ENCODE peak calls at places on chromosomes 1 and 21, in nine cellular contexts. Q is suprapubic skin, X is Caco-2, C is GM23248, I is neural progenitor cell, L is right cardiac atrium, J is breast epithelium, Z is astrocyte, G is sigmoid colon. H is an unnamed sample. For H3K4me1, the result is how much of the 10 kb centered on the place peaks cover.

GRCh38 chr1:2352341-2353214 is 38.8 kb downstream of the MORN1 start:
- DNase-seq in Q (no peak), X (no peak), C (no peak), I (no peak), L (peak), J (no peak), Z (no peak), G (peak), H (peak)

GRCh38 chr1:34262023-34262422 is 85.3 kb downstream of the C1orf94 start:
- DNase-seq in Q (no peak), X (no peak), C (no peak), I (no peak), L (no peak), J (no peak), Z (no peak), G (no peak), H (no peak)

GRCh38 chr1:231699769-231700168 is 73.2 kb downstream of the DISC1 start:
- DNase-seq in Q (no peak), X (no peak), C (no peak), I (no peak), L (no peak), J (no peak), Z (no peak), G (no peak), H (no peak)

GRCh38 chr1:43573066-43573799 is 42.5 kb downstream of the PTPRF start:
- DNase-seq in Q (no peak), X (no peak), C (no peak), I (peak), L (peak), J (no peak), Z (no peak), G (no peak), H (no peak)

GRCh38 chr1:200258447-200259375 is 151.1 kb downstream of the ZNF281 start:
- DNase-seq in Q (no peak), X (peak), C (peak), I (no peak), L (no peak), J (no peak), Z (no peak), G (no peak), H (no peak)

GRCh38 chr1:8116892-8117262 is 90.8 kb upstream of the ERRFI1 start:
- DNase-seq in Q (no peak), X (peak), C (peak), I (no peak), L (peak), J (no peak), Z (peak), G (peak), H (no peak)

GRCh38 chr21:44487831-44488230 is 32.5 kb downstream of the LRRC3 start:
- DNase-seq in Q (no peak), X (peak), C (peak), I (peak), L (no peak), J (no peak), Z (no peak), G (no peak), H (no peak)

GRCh38 chr1:5620997-5621396 is 371.2 kb downstream of the NPHP4 start:
- DNase-seq in Q (no peak), X (peak), C (peak), I (peak), L (no peak), J (no peak), Z (no peak), G (no peak), H (no peak)

GRCh38 chr1:209989525-209989924 is 51.5 kb downstream of the SYT14 start:
- DNase-seq in Q (no peak), X (no peak), C (peak), I (no peak), L (no peak), J (no peak), Z (peak), G (no peak), H (no peak)

GRCh38 chr1:180153032-180153431 is 1.6 kb upstream of the QSOX1 start:
- DNase-seq in Q (no peak), X (no peak), C (no peak), I (no peak), L (no peak), J (no peak), Z (no peak), G (no peak), H (no peak)

GRCh38 chr1:55188909-55189308 is 26.3 kb downstream of the USP24 start:
- DNase-seq in Q (no peak), X (no peak), C (peak), I (no peak), L (no peak), J (no peak), Z (no peak), G (no peak), H (no peak)

GRCh38 chr1:37476460-37477197 is 2.2 kb downstream of the ZC3H12A start:
- DNase-seq in Q (peak), X (no peak), C (peak), I (no peak), L (peak), J (peak), Z (peak), G (peak), H (peak)

GRCh38 chr1:37476087-37476452 is 1.7 kb downstream of the ZC3H12A start:
- DNase-seq in Q (no peak), X (no peak), C (no peak), I (no peak), L (no peak), J (no peak), Z (no peak), G (no peak), H (no peak)

GRCh38 chr1:37474697-37475379 is 458 bp downstream of the ZC3H12A start:
- DNase-seq in Q (no peak), X (no peak), C (peak), I (no peak), L (peak), J (peak), Z (no peak), G (peak), H (peak)

GRCh38 chr1:37474051-37474696 is at the start of gene ZC3H12A:
- DNase-seq in Q (peak), X (peak), C (peak), I (peak), L (peak), J (peak), Z (peak), G (peak), H (peak)

DNA sequence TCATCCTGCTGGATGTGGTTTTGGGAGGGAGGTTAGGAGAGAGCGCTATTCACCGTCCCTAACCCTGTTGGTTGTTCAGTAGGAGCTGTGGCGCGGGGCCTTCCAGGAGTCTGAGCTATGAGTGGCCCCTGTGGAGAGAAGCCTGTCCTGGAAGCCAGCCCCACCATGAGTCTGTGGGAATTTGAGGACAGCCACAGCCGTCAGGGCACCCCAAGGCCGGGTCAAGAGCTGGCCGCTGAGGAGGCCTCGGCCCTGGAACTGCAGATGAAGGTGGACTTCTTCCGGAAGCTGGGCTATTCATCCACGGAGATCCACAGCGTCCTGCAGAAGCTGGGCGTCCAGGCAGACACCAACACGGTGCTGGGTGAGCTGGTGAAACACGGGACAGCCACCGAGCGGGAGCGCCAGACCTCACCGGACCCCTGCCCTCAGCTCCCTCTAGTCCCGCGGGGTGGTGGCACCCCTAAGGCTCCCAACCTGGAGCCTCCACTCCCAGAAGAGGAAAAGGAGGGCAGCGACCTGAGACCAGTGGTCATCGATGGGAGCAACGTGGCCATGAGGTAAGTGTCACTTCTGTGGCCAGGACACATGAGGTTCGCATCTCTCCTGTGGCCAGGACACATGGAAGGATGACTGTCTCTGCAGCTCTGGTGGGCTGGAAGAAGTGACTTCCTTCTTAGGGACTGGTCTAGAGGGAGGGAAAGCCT is 1.2 kb downstream of the ZC3H12A start:
- DNase-seq in Q (no peak), X (no peak), C (peak), I (no peak), L (no peak), J (no peak), Z (peak), G (no peak), H (peak)
- H3K4me1 ChIP-seq in Q (half or more), X (under half), C (half or more), I (under half), L (under half), J (half or more), Z (half or more), G (under half), H (half or more)

DNA sequence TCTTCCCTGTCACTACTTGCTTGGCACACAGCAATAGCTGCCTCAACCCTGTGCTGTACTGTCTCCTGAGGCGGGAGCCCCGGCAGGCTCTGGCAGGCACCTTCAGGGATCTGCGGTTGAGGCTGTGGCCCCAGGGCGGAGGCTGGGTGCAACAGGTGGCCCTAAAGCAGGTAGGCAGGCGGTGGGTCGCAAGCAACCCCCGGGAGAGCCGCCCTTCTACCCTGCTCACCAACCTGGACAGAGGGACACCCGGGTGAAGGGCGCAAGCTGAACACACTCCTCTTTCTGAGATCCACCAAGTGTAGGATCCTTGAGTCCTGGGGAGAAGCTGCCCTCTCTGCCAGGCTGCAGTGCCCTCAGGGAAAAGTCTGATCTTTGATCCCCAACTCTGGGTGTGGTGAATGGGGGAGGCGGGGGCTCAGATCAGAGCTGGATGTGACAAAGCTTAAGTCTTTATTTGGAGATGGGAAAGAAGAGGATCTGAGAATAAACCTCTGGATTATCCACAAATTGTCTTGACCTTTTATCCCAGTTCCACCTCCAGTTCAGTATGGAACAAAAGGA is 1.2 kb downstream of the RXFP4 start:
- DNase-seq in Q (peak), X (no peak), C (peak), I (no peak), L (no peak), J (no peak), Z (no peak), G (no peak), H (peak)
- H3K4me1 ChIP-seq in Q (under half), X (under half), C (under half), I (under half), L (under half), J (under half), Z (under half), G (under half), H (half or more)

GRCh38 chr1:228212966-228213844 is 5.4 kb downstream of the OBSCN start:
- DNase-seq in Q (peak), X (peak), C (peak), I (peak), L (peak), J (peak), Z (peak), G (peak), H (peak)
- H3K4me1 ChIP-seq in Q (under half), X (under half), C (under half), I (under half), L (under half), J (under half), Z (under half), G (under half), H (under half)

DNA sequence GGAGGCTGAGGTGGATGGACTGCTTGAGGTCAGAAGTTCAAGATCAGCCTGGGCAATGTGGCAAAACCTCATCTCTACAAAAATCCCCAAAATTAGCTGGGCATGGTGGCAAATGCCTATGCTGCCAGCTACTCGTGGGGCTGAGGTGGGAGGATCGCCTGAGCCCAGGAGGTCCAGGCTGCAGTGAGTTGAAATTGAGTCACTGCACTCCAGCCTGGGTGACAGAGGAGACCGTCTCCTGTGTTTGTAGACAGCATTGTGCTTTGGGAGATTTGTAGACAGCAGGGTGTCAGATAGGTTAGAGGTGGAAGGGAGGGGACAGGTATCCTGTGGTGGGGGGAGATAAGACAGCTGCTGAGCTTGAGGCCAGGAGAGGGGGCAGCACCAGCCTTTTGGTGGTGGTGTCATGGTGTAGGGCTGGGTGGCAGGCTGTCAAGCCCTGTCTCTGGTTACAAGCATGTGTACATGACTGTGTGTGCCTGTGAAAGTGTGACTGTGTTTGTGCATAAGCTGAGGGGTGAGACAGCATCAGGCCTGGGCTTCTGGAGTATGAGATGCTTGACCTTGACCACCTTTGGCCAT is 15.2 kb downstream of the PPFIA4 start:
- DNase-seq in Q (no peak), X (no peak), C (no peak), I (no peak), L (no peak), J (no peak), Z (no peak), G (no peak), H (no peak)
- H3K4me1 ChIP-seq in Q (under half), X (under half), C (under half), I (under half), L (under half), J (under half), Z (under half), G (under half), H (under half)

DNA sequence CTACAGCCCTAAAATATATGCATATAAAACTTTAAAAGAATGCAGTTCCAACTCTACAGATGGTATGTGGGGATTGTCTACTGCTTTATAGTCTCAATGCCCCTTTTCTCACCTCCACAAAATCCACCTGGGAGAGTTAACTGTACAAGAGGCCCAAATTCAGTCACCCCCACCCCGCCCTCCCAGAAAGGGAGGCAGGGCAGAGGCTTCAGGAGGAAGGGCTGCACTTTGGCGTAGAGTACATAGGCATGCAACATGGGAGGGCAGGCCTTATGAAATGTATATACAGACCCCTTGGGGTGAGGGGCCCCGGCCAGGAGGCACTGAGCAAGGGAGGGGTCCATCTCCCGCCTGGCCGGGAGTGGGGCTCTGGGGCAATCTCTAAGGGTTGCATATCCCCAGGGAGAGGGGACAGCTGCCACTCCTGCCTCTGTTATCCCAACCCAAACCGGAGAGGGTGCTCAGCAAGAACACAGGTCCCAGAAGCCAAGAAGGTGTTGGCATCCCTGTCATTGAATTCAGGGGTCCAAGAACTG is 1.3 kb upstream of the PYGO2 start:
- DNase-seq in Q (no peak), X (no peak), C (no peak), I (no peak), L (peak), J (no peak), Z (no peak), G (no peak), H (no peak)
- H3K4me1 ChIP-seq in Q (under half), X (under half), C (under half), I (under half), L (under half), J (under half), Z (under half), G (under half), H (under half)

GRCh38 chr1:226119169-226119568 is 56.7 kb downstream of the H3-3A start:
- DNase-seq in Q (no peak), X (no peak), C (no peak), I (no peak), L (no peak), J (no peak), Z (no peak), G (no peak), H (no peak)

GRCh38 chr1:226116673-226117072 is 54.2 kb downstream of the H3-3A start:
- DNase-seq in Q (no peak), X (no peak), C (no peak), I (no peak), L (no peak), J (no peak), Z (no peak), G (no peak), H (no peak)

GRCh38 chr1:226117330-226117729 is 54.8 kb downstream of the H3-3A start:
- DNase-seq in Q (no peak), X (no peak), C (no peak), I (no peak), L (no peak), J (no peak), Z (no peak), G (no peak), H (no peak)

GRCh38 chr1:226120398-226120797 is 57.9 kb downstream of the H3-3A start:
- DNase-seq in Q (no peak), X (no peak), C (no peak), I (no peak), L (no peak), J (no peak), Z (no peak), G (no peak), H (no peak)

GRCh38 chr1:226118357-226118756 is 55.8 kb downstream of the H3-3A start:
- DNase-seq in Q (no peak), X (no peak), C (no peak), I (no peak), L (no peak), J (no peak), Z (no peak), G (no peak), H (no peak)
- H3K4me1 ChIP-seq in Q (under half), X (under half), C (under half), I (under half), L (under half), J (under half), Z (under half), G (under half), H (under half)

GRCh38 chr1:178183796-178184195 is 89.9 kb downstream of the RASAL2 start:
- DNase-seq in Q (no peak), X (no peak), C (no peak), I (no peak), L (no peak), J (no peak), Z (no peak), G (no peak), H (no peak)
- H3K4me1 ChIP-seq in Q (under half), X (under half), C (under half), I (under half), L (under half), J (under half), Z (under half), G (under half), H (under half)

DNA sequence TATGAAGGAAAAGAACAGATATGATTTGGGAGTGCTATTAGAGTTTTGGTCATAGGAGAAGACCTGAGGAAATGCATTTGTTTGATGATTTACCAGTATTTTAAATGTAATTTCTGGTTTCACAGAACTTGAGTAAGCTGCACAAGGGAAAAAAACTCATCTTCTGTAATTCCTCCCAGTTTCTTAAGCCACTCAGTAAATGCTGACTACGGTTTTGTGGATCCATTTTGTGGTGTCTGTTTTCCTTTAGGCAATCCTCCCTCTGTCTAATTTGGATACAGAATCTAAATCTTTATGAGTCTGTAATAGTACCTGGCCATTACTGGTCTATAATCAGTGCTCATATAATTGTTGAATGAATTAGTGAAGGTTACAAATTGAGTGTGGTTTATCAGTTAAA is 72.0 kb downstream of the OLFML2B start:
- DNase-seq in Q (no peak), X (no peak), C (no peak), I (no peak), L (no peak), J (no peak), Z (no peak), G (no peak), H (no peak)
- H3K4me1 ChIP-seq in Q (under half), X (under half), C (under half), I (under half), L (under half), J (under half), Z (under half), G (under half), H (under half)

GRCh38 chr1:169414927-169415326 is 12.3 kb downstream of the CCDC181 start:
- DNase-seq in Q (no peak), X (no peak), C (no peak), I (no peak), L (no peak), J (no peak), Z (no peak), G (no peak), H (no peak)
- H3K4me1 ChIP-seq in Q (under half), X (under half), C (under half), I (under half), L (under half), J (under half), Z (under half), G (under half), H (under half)

GRCh38 chr1:206508130-206508884 is 976 bp downstream of the RASSF5 start:
- DNase-seq in Q (no peak), X (no peak), C (peak), I (no peak), L (no peak), J (no peak), Z (no peak), G (no peak), H (peak)

GRCh38 chr1:206506803-206507394 is 432 bp upstream of the RASSF5 start:
- DNase-seq in Q (no peak), X (no peak), C (no peak), I (peak), L (no peak), J (no peak), Z (no peak), G (no peak), H (peak)

GRCh38 chr1:206507395-206508129 is at the start of gene RASSF5:
- DNase-seq in Q (peak), X (peak), C (peak), I (peak), L (peak), J (peak), Z (peak), G (peak), H (peak)

GRCh38 chr1:206505702-206506375 is 1.5 kb upstream of the RASSF5 start:
- DNase-seq in Q (no peak), X (no peak), C (peak), I (no peak), L (no peak), J (no peak), Z (peak), G (no peak), H (peak)

GRCh38 chr1:206506405-206506802 is 927 bp upstream of the RASSF5 start:
- DNase-seq in Q (no peak), X (no peak), C (no peak), I (no peak), L (no peak), J (no peak), Z (no peak), G (no peak), H (peak)
- H3K4me1 ChIP-seq in Q (half or more), X (under half), C (under half), I (under half), L (under half), J (under half), Z (under half), G (under half), H (half or more)